ENCODE peak calls at places on chromosomes 6 and 20, in eight cellular contexts. One of them, this sample, is unnamed. For H3K9me3, the result is how much of the 10 kb centered on the place peaks cover.

GRCh38 chr6:111013144-111013905 is 31.5 kb downstream of the RPF2 start:
- DNase-seq in right lobe of liver: no peak
- DNase-seq in HCT116: no peak
- DNase-seq in breast epithelium: no peak
- DNase-seq in fibroblast of lung: no peak
- DNase-seq in lower lobe of right lung: no peak
- DNase-seq in CD8-positive, alpha-beta T cell: no peak
- DNase-seq in cardiac muscle cell: no peak
- DNase-seq in this sample: no peak

GRCh38 chr20:8301655-8302054 is 169.6 kb downstream of the PLCB1 start:
- DNase-seq in HCT116: no peak
- DNase-seq in lower lobe of right lung: no peak
- DNase-seq in breast epithelium: no peak
- DNase-seq in cardiac muscle cell: no peak
- DNase-seq in fibroblast of lung: peak
- DNase-seq in CD8-positive, alpha-beta T cell: no peak
- DNase-seq in right lobe of liver: no peak
- DNase-seq in this sample: no peak

GRCh38 chr6:54981647-54982046 is 135.1 kb downstream of the FAM83B start:
- DNase-seq in CD8-positive, alpha-beta T cell: no peak
- DNase-seq in breast epithelium: no peak
- DNase-seq in lower lobe of right lung: no peak
- DNase-seq in HCT116: no peak
- DNase-seq in cardiac muscle cell: no peak
- DNase-seq in fibroblast of lung: peak
- DNase-seq in right lobe of liver: no peak
- DNase-seq in this sample: no peak

GRCh38 chr6:83071023-83071422 is 3.6 kb downstream of the DOP1A start:
- DNase-seq in right lobe of liver: no peak
- DNase-seq in breast epithelium: no peak
- DNase-seq in cardiac muscle cell: no peak
- DNase-seq in CD8-positive, alpha-beta T cell: no peak
- DNase-seq in HCT116: no peak
- DNase-seq in fibroblast of lung: peak
- DNase-seq in lower lobe of right lung: no peak
- DNase-seq in this sample: no peak

GRCh38 chr6:11538049-11538798 is 675 bp downstream of the TMEM170B start:
- DNase-seq in HCT116: no peak
- DNase-seq in lower lobe of right lung: peak
- DNase-seq in CD8-positive, alpha-beta T cell: no peak
- DNase-seq in cardiac muscle cell: peak
- DNase-seq in fibroblast of lung: peak
- DNase-seq in right lobe of liver: peak
- DNase-seq in breast epithelium: peak
- DNase-seq in this sample: peak

GRCh38 chr6:111589366-111589765 is 16.3 kb downstream of the TRAF3IP2 start:
- DNase-seq in fibroblast of lung: peak
- DNase-seq in cardiac muscle cell: no peak
- DNase-seq in right lobe of liver: no peak
- DNase-seq in lower lobe of right lung: no peak
- DNase-seq in CD8-positive, alpha-beta T cell: no peak
- DNase-seq in breast epithelium: no peak
- DNase-seq in HCT116: peak
- DNase-seq in this sample: no peak

GRCh38 chr6:26240157-26240980 is 124.6 kb upstream of the BTN3A2 start:
- DNase-seq in fibroblast of lung: peak
- DNase-seq in CD8-positive, alpha-beta T cell: peak
- DNase-seq in HCT116: no peak
- DNase-seq in right lobe of liver: no peak
- DNase-seq in lower lobe of right lung: peak
- DNase-seq in breast epithelium: peak
- DNase-seq in cardiac muscle cell: peak
- DNase-seq in this sample: no peak

GRCh38 chr6:42988486-42989020 is 4.2 kb downstream of the PPP2R5D start:
- DNase-seq in right lobe of liver: no peak
- DNase-seq in lower lobe of right lung: no peak
- DNase-seq in breast epithelium: no peak
- DNase-seq in CD8-positive, alpha-beta T cell: no peak
- DNase-seq in HCT116: no peak
- DNase-seq in cardiac muscle cell: no peak
- DNase-seq in fibroblast of lung: peak
- DNase-seq in this sample: no peak

GRCh38 chr6:106119526-106119925 is 33.4 kb downstream of the PRDM1 start:
- DNase-seq in breast epithelium: no peak
- DNase-seq in CD8-positive, alpha-beta T cell: no peak
- DNase-seq in cardiac muscle cell: no peak
- DNase-seq in fibroblast of lung: no peak
- DNase-seq in lower lobe of right lung: peak
- DNase-seq in right lobe of liver: no peak
- DNase-seq in HCT116: no peak
- DNase-seq in this sample: no peak

GRCh38 chr6:47663462-47664216 is 34.7 kb upstream of the ADGRF4 start:
- DNase-seq in cardiac muscle cell: no peak
- DNase-seq in CD8-positive, alpha-beta T cell: no peak
- DNase-seq in HCT116: no peak
- DNase-seq in right lobe of liver: no peak
- DNase-seq in fibroblast of lung: peak
- DNase-seq in breast epithelium: no peak
- DNase-seq in lower lobe of right lung: no peak
- DNase-seq in this sample: no peak

GRCh38 chr6:111711476-111711875 is 105.8 kb upstream of the TRAF3IP2 start:
- DNase-seq in lower lobe of right lung: no peak
- DNase-seq in HCT116: no peak
- DNase-seq in CD8-positive, alpha-beta T cell: no peak
- DNase-seq in breast epithelium: no peak
- DNase-seq in fibroblast of lung: no peak
- DNase-seq in cardiac muscle cell: no peak
- DNase-seq in right lobe of liver: no peak
- DNase-seq in this sample: no peak

DNA sequence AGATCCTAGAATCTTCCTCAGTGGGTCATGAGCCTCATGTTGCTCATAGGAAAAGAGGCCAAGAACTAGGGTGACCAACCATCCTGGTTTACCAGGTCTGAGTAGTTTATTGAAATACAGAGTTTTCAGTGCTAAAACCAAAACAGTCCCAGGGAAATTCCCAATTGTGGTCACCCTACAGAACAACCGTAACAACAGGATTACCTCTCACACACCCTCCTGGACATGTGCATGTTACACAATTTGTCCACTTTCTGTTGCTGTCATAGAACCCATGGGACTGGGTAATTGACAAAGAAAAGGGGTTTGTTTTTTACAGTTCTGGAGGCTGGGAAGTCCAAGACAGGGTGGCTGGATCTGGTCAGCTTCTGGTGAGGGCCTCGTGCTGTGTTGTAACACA is 9.0 kb upstream of the ADA start:
- DNase-seq in lower lobe of right lung: no peak
- DNase-seq in right lobe of liver: no peak
- DNase-seq in HCT116: no peak
- DNase-seq in fibroblast of lung: no peak
- DNase-seq in breast epithelium: no peak
- DNase-seq in CD8-positive, alpha-beta T cell: no peak
- DNase-seq in cardiac muscle cell: no peak
- DNase-seq in this sample: no peak
- H3K9me3 ChIP-seq in lower lobe of right lung: under half
- H3K9me3 ChIP-seq in right lobe of liver: under half
- H3K9me3 ChIP-seq in HCT116: under half
- H3K9me3 ChIP-seq in fibroblast of lung: under half
- H3K9me3 ChIP-seq in breast epithelium: under half
- H3K9me3 ChIP-seq in CD8-positive, alpha-beta T cell: under half
- H3K9me3 ChIP-seq in cardiac muscle cell: under half
- H3K9me3 ChIP-seq in this sample: under half

DNA sequence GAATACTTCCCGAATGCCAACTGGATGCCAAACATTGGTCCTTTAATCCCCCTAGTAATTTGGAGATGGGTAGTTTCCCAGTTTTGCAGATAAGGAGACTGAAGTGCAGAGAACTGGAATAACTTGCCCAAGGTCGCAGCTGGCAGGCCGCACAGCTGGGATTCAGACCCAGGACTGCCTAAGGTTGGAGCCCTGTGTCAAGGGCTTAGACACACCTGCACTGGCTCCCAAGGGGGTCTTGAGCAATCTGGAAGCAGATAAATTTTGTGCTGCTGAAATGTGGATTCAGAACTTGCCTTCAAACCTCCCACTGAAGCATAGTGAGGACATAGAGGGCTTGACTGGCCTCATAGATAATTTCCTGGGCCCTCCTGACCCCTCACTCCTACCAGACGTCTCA is 30.5 kb downstream of the FOXP4 start:
- DNase-seq in fibroblast of lung: no peak
- DNase-seq in lower lobe of right lung: no peak
- DNase-seq in breast epithelium: no peak
- DNase-seq in cardiac muscle cell: no peak
- DNase-seq in HCT116: no peak
- DNase-seq in CD8-positive, alpha-beta T cell: no peak
- DNase-seq in right lobe of liver: no peak
- DNase-seq in this sample: peak
- H3K4me3 ChIP-seq in fibroblast of lung: no peak
- H3K4me3 ChIP-seq in lower lobe of right lung: no peak
- H3K4me3 ChIP-seq in breast epithelium: no peak
- H3K4me3 ChIP-seq in cardiac muscle cell: no peak
- H3K4me3 ChIP-seq in HCT116: no peak
- H3K4me3 ChIP-seq in CD8-positive, alpha-beta T cell: no peak
- H3K4me3 ChIP-seq in right lobe of liver: no peak
- H3K4me3 ChIP-seq in this sample: no peak

GRCh38 chr6:53115113-53115512 is 33.5 kb downstream of the GCM1 start:
- DNase-seq in CD8-positive, alpha-beta T cell: no peak
- DNase-seq in breast epithelium: no peak
- DNase-seq in right lobe of liver: no peak
- DNase-seq in lower lobe of right lung: no peak
- DNase-seq in fibroblast of lung: no peak
- DNase-seq in HCT116: no peak
- DNase-seq in cardiac muscle cell: no peak
- DNase-seq in this sample: no peak

GRCh38 chr6:53112404-53112803 is 36.2 kb downstream of the GCM1 start:
- DNase-seq in breast epithelium: peak
- DNase-seq in CD8-positive, alpha-beta T cell: no peak
- DNase-seq in lower lobe of right lung: peak
- DNase-seq in HCT116: no peak
- DNase-seq in right lobe of liver: no peak
- DNase-seq in fibroblast of lung: no peak
- DNase-seq in cardiac muscle cell: no peak
- DNase-seq in this sample: no peak

GRCh38 chr6:53113742-53114141 is 34.9 kb downstream of the GCM1 start:
- DNase-seq in fibroblast of lung: no peak
- DNase-seq in CD8-positive, alpha-beta T cell: no peak
- DNase-seq in cardiac muscle cell: no peak
- DNase-seq in HCT116: no peak
- DNase-seq in lower lobe of right lung: no peak
- DNase-seq in right lobe of liver: no peak
- DNase-seq in breast epithelium: no peak
- DNase-seq in this sample: no peak

GRCh38 chr6:53111865-53112264 is 36.8 kb downstream of the GCM1 start:
- DNase-seq in CD8-positive, alpha-beta T cell: no peak
- DNase-seq in fibroblast of lung: no peak
- DNase-seq in HCT116: no peak
- DNase-seq in right lobe of liver: no peak
- DNase-seq in lower lobe of right lung: no peak
- DNase-seq in cardiac muscle cell: no peak
- DNase-seq in breast epithelium: no peak
- DNase-seq in this sample: no peak

GRCh38 chr6:53112871-53113270 is 35.8 kb downstream of the GCM1 start:
- DNase-seq in CD8-positive, alpha-beta T cell: no peak
- DNase-seq in right lobe of liver: no peak
- DNase-seq in HCT116: no peak
- DNase-seq in lower lobe of right lung: no peak
- DNase-seq in breast epithelium: peak
- DNase-seq in cardiac muscle cell: no peak
- DNase-seq in fibroblast of lung: no peak
- DNase-seq in this sample: no peak
- TF ChIP-seq CTCF in CD8-positive, alpha-beta T cell: no peak
- TF ChIP-seq CTCF in right lobe of liver: no peak
- TF ChIP-seq CTCF in HCT116: no peak
- TF ChIP-seq CTCF in lower lobe of right lung: no peak
- TF ChIP-seq CTCF in breast epithelium: no peak
- TF ChIP-seq CTCF in cardiac muscle cell: no peak
- TF ChIP-seq CTCF in fibroblast of lung: no peak
- TF ChIP-seq CTCF in this sample: no peak

GRCh38 chr20:56195946-56196345 is 52.6 kb upstream of the MC3R start:
- DNase-seq in lower lobe of right lung: no peak
- DNase-seq in breast epithelium: no peak
- DNase-seq in right lobe of liver: no peak
- DNase-seq in fibroblast of lung: no peak
- DNase-seq in HCT116: no peak
- DNase-seq in CD8-positive, alpha-beta T cell: no peak
- DNase-seq in cardiac muscle cell: no peak
- DNase-seq in this sample: no peak
- H3K9me3 ChIP-seq in lower lobe of right lung: under half
- H3K9me3 ChIP-seq in breast epithelium: under half
- H3K9me3 ChIP-seq in right lobe of liver: under half
- H3K9me3 ChIP-seq in fibroblast of lung: under half
- H3K9me3 ChIP-seq in HCT116: under half
- H3K9me3 ChIP-seq in CD8-positive, alpha-beta T cell: under half
- H3K9me3 ChIP-seq in cardiac muscle cell: under half
- H3K9me3 ChIP-seq in this sample: under half

GRCh38 chr6:100962466-100962865 is 81.3 kb upstream of the ASCC3 start:
- DNase-seq in cardiac muscle cell: no peak
- DNase-seq in HCT116: no peak
- DNase-seq in CD8-positive, alpha-beta T cell: no peak
- DNase-seq in breast epithelium: no peak
- DNase-seq in fibroblast of lung: no peak
- DNase-seq in right lobe of liver: no peak
- DNase-seq in lower lobe of right lung: no peak
- DNase-seq in this sample: no peak
- H3K4me3 ChIP-seq in cardiac muscle cell: no peak
- H3K4me3 ChIP-seq in HCT116: no peak
- H3K4me3 ChIP-seq in CD8-positive, alpha-beta T cell: no peak
- H3K4me3 ChIP-seq in breast epithelium: no peak
- H3K4me3 ChIP-seq in fibroblast of lung: no peak
- H3K4me3 ChIP-seq in right lobe of liver: no peak
- H3K4me3 ChIP-seq in lower lobe of right lung: no peak
- H3K4me3 ChIP-seq in this sample: no peak

GRCh38 chr20:57723816-57724215 is 14.0 kb upstream of the PMEPA1 start:
- DNase-seq in CD8-positive, alpha-beta T cell: no peak
- DNase-seq in cardiac muscle cell: no peak
- DNase-seq in fibroblast of lung: no peak
- DNase-seq in HCT116: no peak
- DNase-seq in right lobe of liver: no peak
- DNase-seq in lower lobe of right lung: no peak
- DNase-seq in breast epithelium: no peak
- DNase-seq in this sample: no peak
- TF ChIP-seq CTCF in CD8-positive, alpha-beta T cell: no peak
- TF ChIP-seq CTCF in cardiac muscle cell: no peak
- TF ChIP-seq CTCF in fibroblast of lung: no peak
- TF ChIP-seq CTCF in HCT116: no peak
- TF ChIP-seq CTCF in right lobe of liver: no peak
- TF ChIP-seq CTCF in lower lobe of right lung: no peak
- TF ChIP-seq CTCF in breast epithelium: no peak
- TF ChIP-seq CTCF in this sample: no peak

GRCh38 chr20:15834857-15835256 is 738.4 kb downstream of the KIF16B start:
- DNase-seq in fibroblast of lung: no peak
- DNase-seq in CD8-positive, alpha-beta T cell: no peak
- DNase-seq in cardiac muscle cell: no peak
- DNase-seq in lower lobe of right lung: no peak
- DNase-seq in right lobe of liver: no peak
- DNase-seq in breast epithelium: no peak
- DNase-seq in HCT116: no peak
- DNase-seq in this sample: no peak
- H3K9me3 ChIP-seq in fibroblast of lung: under half
- H3K9me3 ChIP-seq in CD8-positive, alpha-beta T cell: under half
- H3K9me3 ChIP-seq in cardiac muscle cell: under half
- H3K9me3 ChIP-seq in lower lobe of right lung: under half
- H3K9me3 ChIP-seq in right lobe of liver: under half
- H3K9me3 ChIP-seq in breast epithelium: under half
- H3K9me3 ChIP-seq in HCT116: under half
- H3K9me3 ChIP-seq in this sample: under half

This sample was measured in pancreas.